ENCODE peak calls at places on chromosomes 1 and 21, in seven cellular contexts. M is natural killer cell; P is A549; R is activated naive CD8-positive, alpha-beta T cell treated with anti-CD3 and anti-CD28 coated beads, Interleukin-2, amount 10 ng/mL, durations not matched to agents 7 days and 5 days; E is stimulated activated effector memory CD8-positive, alpha-beta T cell treated with anti-CD3 and anti-CD28 coated beads, Interleukin-12 subunit alpha, Interleukin-12 subunit beta, amount 100 ng/mL, for 72 hours; V is heart left ventricle; Y is upper lobe of right lung. C is an unnamed sample.

GRCh38 chr21:34987673-34988072 is 61.4 kb downstream of the RUNX1 start:
- ATAC-seq in M (no peak), P (no peak), R (no peak), E (no peak), V (no peak), Y (no peak), C (no peak)

GRCh38 chr1:198141668-198142351 is 15.0 kb upstream of the NEK7 start:
- ATAC-seq in M (no peak), P (no peak), R (no peak), E (peak), V (no peak), Y (no peak), C (no peak)

GRCh38 chr1:93685918-93686317 is 4.3 kb upstream of the BCAR3 start:
- ATAC-seq in M (no peak), P (no peak), R (no peak), E (no peak), V (no peak), Y (no peak), C (no peak)

GRCh38 chr1:222369991-222370910 is 177.7 kb downstream of the HHIPL2 start:
- ATAC-seq in M (no peak), P (no peak), R (no peak), E (no peak), V (no peak), Y (no peak), C (no peak)

GRCh38 chr1:35278886-35279554 is 10.5 kb downstream of the ZMYM4 start:
- ATAC-seq in M (no peak), P (no peak), R (no peak), E (no peak), V (no peak), Y (no peak), C (no peak)

GRCh38 chr1:15245593-15246325 is 1.3 kb upstream of the FHAD1 start:
- ATAC-seq in M (no peak), P (no peak), R (no peak), E (no peak), V (no peak), Y (peak), C (peak)

GRCh38 chr1:19754482-19754881 is 45.2 kb downstream of the TMCO4 start:
- ATAC-seq in M (no peak), P (no peak), R (no peak), E (no peak), V (no peak), Y (no peak), C (peak)

GRCh38 chr1:22652457-22652856 is 579 bp upstream of the C1QB start:
- ATAC-seq in M (no peak), P (no peak), R (no peak), E (no peak), V (no peak), Y (peak), C (peak)

GRCh38 chr21:35051287-35051818 is 2.3 kb upstream of the RUNX1 start:
- ATAC-seq in M (peak), P (peak), R (peak), E (peak), V (peak), Y (peak), C (peak)

GRCh38 chr1:228228601-228229074 is 20.8 kb downstream of the OBSCN start:
- ATAC-seq in M (no peak), P (peak), R (no peak), E (no peak), V (no peak), Y (no peak), C (no peak)

GRCh38 chr1:232457607-232458006 is 172.3 kb downstream of the SIPA1L2 start:
- ATAC-seq in M (peak), P (no peak), R (peak), E (peak), V (no peak), Y (peak), C (no peak)

GRCh38 chr1:154237435-154237834 is 16.7 kb downstream of the UBAP2L start:
- ATAC-seq in M (no peak), P (no peak), R (no peak), E (no peak), V (no peak), Y (no peak), C (no peak)

GRCh38 chr1:158101944-158102343 is 78.8 kb upstream of the CD1D start:
- ATAC-seq in M (no peak), P (peak), R (no peak), E (peak), V (no peak), Y (no peak), C (no peak)

GRCh38 chr1:27542463-27543273 is 52.7 kb upstream of the WASF2 start:
- ATAC-seq in M (peak), P (peak), R (peak), E (peak), V (peak), Y (peak), C (peak)

GRCh38 chr1:232034547-232034946 is 408.0 kb downstream of the DISC1 start:
- ATAC-seq in M (no peak), P (no peak), R (no peak), E (no peak), V (no peak), Y (no peak), C (no peak)

GRCh38 chr1:178057863-178058576 is 35.9 kb upstream of the RASAL2 start:
- ATAC-seq in M (no peak), P (no peak), R (no peak), E (no peak), V (peak), Y (peak), C (peak)

GRCh38 chr1:199007423-199007822 is 368.6 kb downstream of the PTPRC start:
- ATAC-seq in M (no peak), P (no peak), R (no peak), E (no peak), V (no peak), Y (peak), C (no peak)

GRCh38 chr1:3073520-3074296 is 4.7 kb downstream of the PRDM16 start:
- ATAC-seq in M (no peak), P (no peak), R (no peak), E (no peak), V (no peak), Y (no peak), C (no peak)

GRCh38 chr1:239185245-239185619 is 201.1 kb upstream of the CHRM3 start:
- ATAC-seq in M (no peak), P (no peak), R (no peak), E (no peak), V (no peak), Y (no peak), C (no peak)

GRCh38 chr1:21855257-21856096 is 43.4 kb downstream of the LDLRAD2 start:
- ATAC-seq in M (no peak), P (peak), R (no peak), E (no peak), V (no peak), Y (peak), C (no peak)

GRCh38 chr1:18716112-18716784 is 85.6 kb downstream of the PAX7 start:
- ATAC-seq in M (no peak), P (no peak), R (no peak), E (no peak), V (no peak), Y (no peak), C (no peak)

GRCh38 chr1:211625040-211625439 is 46.1 kb upstream of the SLC30A1 start:
- ATAC-seq in M (peak), P (peak), R (peak), E (peak), V (no peak), Y (peak), C (peak)

GRCh38 chr1:94011709-94012590 is 102.7 kb upstream of the GCLM start:
- ATAC-seq in M (no peak), P (no peak), R (no peak), E (no peak), V (no peak), Y (no peak), C (peak)

GRCh38 chr1:185281245-185281644 is 35.8 kb downstream of the IVNS1ABP start:
- ATAC-seq in M (no peak), P (no peak), R (peak), E (peak), V (no peak), Y (no peak), C (no peak)

C was measured in gastroesophageal sphincter.